ENCODE peak calls at places on chromosomes 16 and 17, in six cellular contexts. K is ascending aorta, O is PC-3, R is cardiac muscle cell, A is endothelial cell of umbilical vein, L is thoracic aorta. M is an unnamed sample. For H3K36me3, the result is how much of the 10 kb centered on the place peaks cover.

GRCh38 chr16:14202697-14203096 is 131.6 kb downstream of the MRTFB start:
- DNase-seq in K (no peak), O (peak), R (no peak), A (peak), L (no peak), M (no peak)

GRCh38 chr16:11312718-11313492 is 31.8 kb upstream of the PRM1 start:
- DNase-seq in K (no peak), O (peak), R (peak), A (no peak), L (no peak), M (peak)

GRCh38 chr17:55290721-55291507 is 26.2 kb downstream of the HLF start:
- DNase-seq in K (no peak), O (no peak), R (no peak), A (no peak), L (no peak), M (no peak)

GRCh38 chr17:43694081-43694870 is 32.6 kb upstream of the MEOX1 start:
- DNase-seq in K (no peak), O (peak), R (peak), A (peak), L (peak), M (no peak)

GRCh38 chr17:17042851-17043667 is 802 bp downstream of the MPRIP start:
- DNase-seq in K (no peak), O (peak), R (peak), A (peak), L (no peak), M (no peak)

GRCh38 chr17:78114831-78115723 is 13.5 kb downstream of the TMC6 start:
- DNase-seq in K (no peak), O (no peak), R (no peak), A (no peak), L (no peak), M (no peak)

GRCh38 chr17:64339516-64340475 is 50.9 kb downstream of the PECAM1 start:
- DNase-seq in K (no peak), O (peak), R (no peak), A (no peak), L (no peak), M (no peak)

GRCh38 chr17:17235212-17236174 is 1.5 kb downstream of the FLCN start:
- DNase-seq in K (no peak), O (peak), R (no peak), A (peak), L (no peak), M (no peak)

GRCh38 chr17:67466251-67466650 is 89.2 kb downstream of the PITPNC1 start:
- DNase-seq in K (no peak), O (no peak), R (no peak), A (no peak), L (no peak), M (no peak)

GRCh38 chr17:37179893-37180292 is 195.9 kb upstream of the C17orf78 start:
- DNase-seq in K (no peak), O (peak), R (peak), A (peak), L (no peak), M (no peak)

GRCh38 chr17:57001541-57001940 is 23.6 kb downstream of the SCPEP1 start:
- DNase-seq in K (no peak), O (no peak), R (no peak), A (no peak), L (no peak), M (no peak)

GRCh38 chr17:49741692-49742076 is 22.2 kb downstream of the FAM117A start:
- DNase-seq in K (no peak), O (no peak), R (no peak), A (no peak), L (no peak), M (no peak)

GRCh38 chr16:21277927-21278706 is at the start of gene CRYM:
- DNase-seq in K (no peak), O (peak), R (peak), A (peak), L (no peak), M (no peak)

GRCh38 chr17:19876524-19877161 is 8.9 kb upstream of the ULK2 start:
- DNase-seq in K (no peak), O (no peak), R (no peak), A (no peak), L (no peak), M (no peak)

DNA sequence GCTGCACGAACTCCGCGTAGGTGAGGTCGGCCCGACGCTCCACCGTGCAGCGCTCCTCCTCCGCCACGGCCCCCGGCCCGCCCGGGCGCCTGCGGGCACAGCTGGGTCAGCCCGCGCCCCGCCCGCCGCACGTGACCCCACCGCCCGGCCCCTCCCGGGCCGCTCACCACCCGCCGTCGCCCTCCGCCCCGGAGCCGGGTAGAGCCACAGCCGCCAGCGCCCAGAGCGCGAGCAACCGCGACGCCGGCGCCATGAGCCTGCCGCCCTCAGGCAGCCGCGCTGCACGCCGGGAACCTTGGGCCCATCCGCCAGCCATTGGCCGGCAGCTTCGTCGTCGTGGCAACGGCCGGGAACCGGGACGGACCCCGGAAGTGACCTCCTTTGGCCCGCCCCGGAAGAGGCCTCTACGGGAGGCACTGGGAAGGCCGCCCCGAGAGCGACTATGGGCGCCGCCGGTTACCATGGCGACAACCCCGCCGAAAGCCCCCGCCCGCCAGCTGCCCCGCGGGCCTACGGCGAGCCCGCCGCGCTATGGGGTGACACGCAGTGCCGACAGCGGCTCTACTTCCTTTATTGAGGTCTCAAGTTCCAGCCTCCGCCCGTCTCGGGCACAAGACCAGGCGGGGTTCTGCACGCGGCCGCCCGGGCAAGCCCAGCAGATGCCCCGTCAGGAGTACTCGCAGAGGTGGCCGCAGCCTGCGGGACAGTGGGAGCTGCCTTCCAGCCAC is at the start of gene JMJD8:
- DNase-seq in K (peak), O (peak), R (peak), A (peak), L (peak), M (peak)
- H3K4me3 ChIP-seq in K (peak), O (peak), R (peak), A (no peak), L (peak), M (peak)

GRCh38 chr16:85051710-85052082 is 24.1 kb downstream of the KIAA0513 start:
- DNase-seq in K (no peak), O (no peak), R (no peak), A (no peak), L (no peak), M (no peak)

GRCh38 chr16:85048921-85049562 is 21.4 kb downstream of the KIAA0513 start:
- DNase-seq in K (no peak), O (no peak), R (no peak), A (no peak), L (no peak), M (no peak)

GRCh38 chr16:85047867-85048455 is 20.4 kb downstream of the KIAA0513 start:
- DNase-seq in K (no peak), O (no peak), R (no peak), A (no peak), L (no peak), M (no peak)

GRCh38 chr16:85051067-85051709 is 23.6 kb downstream of the KIAA0513 start:
- DNase-seq in K (no peak), O (no peak), R (no peak), A (no peak), L (no peak), M (no peak)

GRCh38 chr16:85049864-85050263 is 22.3 kb downstream of the KIAA0513 start:
- DNase-seq in K (no peak), O (no peak), R (no peak), A (no peak), L (no peak), M (no peak)
- TF ChIP-seq CTCF in K (no peak), O (no peak), R (no peak), A (no peak), L (no peak), M (no peak)

DNA sequence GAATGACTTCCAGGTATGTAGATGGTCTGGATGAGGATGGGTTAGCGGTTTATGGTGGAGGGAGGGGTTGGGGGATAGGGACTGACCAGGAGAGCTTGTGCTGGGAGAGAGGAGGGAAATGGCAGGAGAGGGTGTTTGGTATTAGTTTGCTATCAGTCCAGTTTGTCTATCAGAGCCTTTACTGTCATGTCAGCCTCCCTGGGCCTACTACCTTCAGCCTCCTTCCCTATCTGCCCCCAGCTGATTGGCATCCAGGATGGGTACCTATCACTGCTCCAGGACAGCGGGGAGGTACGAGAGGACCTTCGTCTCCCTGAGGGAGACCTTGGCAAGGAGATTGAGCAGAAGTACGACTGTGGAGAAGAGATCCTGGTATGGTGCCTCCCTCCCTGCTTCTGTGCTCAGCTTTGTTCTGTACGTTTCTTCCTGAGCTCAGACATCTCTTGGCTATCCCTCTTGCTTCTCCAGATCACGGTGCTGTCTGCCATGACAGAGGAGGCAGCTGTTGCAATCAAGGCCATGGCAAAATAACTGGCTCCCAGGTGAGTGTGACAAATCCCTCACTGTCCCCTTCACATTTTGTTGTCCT is 3.8 kb downstream of the EIF5A start:
- DNase-seq in K (no peak), O (no peak), R (no peak), A (no peak), L (no peak), M (no peak)
- H3K36me3 ChIP-seq in K (under half), O (under half), R (under half), A (under half), L (under half), M (under half)

DNA sequence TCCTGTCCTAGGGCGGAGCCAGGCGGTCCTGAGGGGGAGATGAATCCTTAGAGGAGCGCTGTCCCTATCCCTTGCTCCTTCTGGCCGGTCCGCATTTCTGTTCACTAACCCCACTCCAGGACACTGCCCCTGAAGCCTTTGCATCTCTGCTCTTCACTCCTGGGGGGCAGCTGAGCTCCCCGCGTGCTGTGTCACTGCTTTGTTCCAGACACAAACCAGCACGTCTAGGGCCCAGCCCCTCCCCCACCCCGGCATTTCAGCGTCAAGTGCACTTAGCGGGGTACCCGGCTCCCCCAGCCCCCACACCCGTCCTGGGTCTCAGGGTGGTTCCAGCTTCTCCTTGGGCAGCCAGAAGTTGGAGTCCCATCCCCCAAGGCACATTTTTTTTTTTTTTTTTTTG is 8.9 kb downstream of the CORO6 start:
- DNase-seq in K (no peak), O (no peak), R (no peak), A (no peak), L (no peak), M (no peak)
- H3K4me3 ChIP-seq in K (peak), O (no peak), R (no peak), A (no peak), L (peak), M (peak)

DNA sequence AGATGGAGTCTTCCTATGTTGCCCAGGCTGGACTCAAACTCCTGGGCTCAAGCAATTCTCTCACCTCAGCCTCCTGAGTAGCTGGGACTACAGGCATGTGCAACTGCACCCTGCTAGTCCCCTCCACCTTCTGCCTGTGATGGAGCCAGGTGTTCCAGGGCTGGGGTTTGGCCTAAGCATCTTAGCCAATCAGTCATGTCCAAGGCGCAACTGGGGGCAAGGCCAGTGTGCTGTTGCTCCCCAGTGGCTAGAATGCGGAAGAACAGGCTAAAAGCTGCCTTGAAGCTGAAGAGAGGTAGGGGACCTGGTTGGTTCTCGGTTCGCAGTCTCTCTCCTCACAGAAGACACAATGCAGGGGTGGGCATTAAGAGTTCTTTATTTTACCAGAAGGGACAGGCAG is 18.6 kb downstream of the FLOT2 start:
- DNase-seq in K (no peak), O (peak), R (peak), A (peak), L (no peak), M (no peak)
- TF ChIP-seq CTCF in K (no peak), O (peak), R (peak), A (peak), L (no peak), M (peak)

GRCh38 chr16:57567691-57568090 is 25.2 kb downstream of the ADGRG5 start:
- DNase-seq in K (no peak), O (no peak), R (no peak), A (no peak), L (no peak), M (no peak)
- H3K36me3 ChIP-seq in K (under half), O (under half), R (under half), A (under half), L (under half), M (under half)

DNA sequence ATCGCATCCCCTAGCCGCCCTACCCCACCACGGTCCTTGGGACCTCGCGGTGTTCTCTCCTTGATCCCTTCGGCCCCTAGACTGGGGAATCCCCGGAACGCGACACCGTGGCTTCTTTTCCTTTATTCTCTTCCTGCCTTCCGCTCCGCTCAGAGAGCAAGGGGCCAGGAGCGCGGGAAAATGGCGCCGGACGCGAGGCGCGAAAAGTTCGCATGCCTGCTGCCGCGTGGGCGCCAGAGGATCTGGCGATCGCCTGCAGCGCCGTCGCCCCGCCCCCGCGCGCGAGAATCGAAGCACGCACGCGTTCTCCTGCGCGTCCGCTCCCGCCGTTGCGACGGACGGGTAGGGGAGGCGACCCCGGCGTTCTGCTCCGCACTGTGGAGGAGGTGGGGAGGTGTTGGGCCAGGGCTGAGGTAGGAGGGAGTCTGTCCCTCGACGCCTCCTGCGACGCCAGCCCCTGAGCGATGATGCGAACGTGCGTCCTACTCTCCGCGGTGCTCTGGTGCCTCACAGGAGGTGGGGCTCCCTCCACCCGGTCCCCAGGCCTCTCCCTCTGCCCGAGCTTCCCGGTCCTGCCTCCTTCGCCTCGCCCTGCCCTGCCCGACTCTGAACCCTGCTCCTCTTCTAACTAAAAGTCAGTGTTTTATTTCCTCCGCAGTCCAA is at the start of gene ZPBP2:
- DNase-seq in K (no peak), O (no peak), R (no peak), A (no peak), L (no peak), M (no peak)
- H3K4me3 ChIP-seq in K (no peak), O (no peak), R (no peak), A (no peak), L (peak), M (no peak)